ENCODE peak calls at places on chromosome 1, in four cellular contexts. J is GM23338; F is activated CD4-positive, alpha-beta T cell treated with anti-CD3 and anti-CD28 coated beads, Interleukin-2, amount 50 U/mL, for 1 hour; C is EH. B is an unnamed sample.

GRCh38 chr1:229557913-229558414 is 543 bp downstream of the ABCB10 start:
- DNase-seq in J (peak), F (peak), C (peak), B (peak)

GRCh38 chr1:117821782-117822447 is 107.5 kb downstream of the GDAP2 start:
- DNase-seq in J (peak), F (no peak), C (peak), B (no peak)

GRCh38 chr1:52127181-52128175 is 14.4 kb upstream of the ZFYVE9 start:
- DNase-seq in J (peak), F (no peak), C (peak), B (peak)

GRCh38 chr1:183609313-183609712 is 19.1 kb upstream of the NCF2 start:
- DNase-seq in J (peak), F (no peak), C (peak), B (no peak)

GRCh38 chr1:168567007-168567406 is 9.4 kb upstream of the XCL1 start:
- DNase-seq in J (no peak), F (no peak), C (no peak), B (no peak)

GRCh38 chr1:17671741-17672140 is 83.4 kb upstream of the ACTL8 start:
- DNase-seq in J (peak), F (no peak), C (no peak), B (no peak)

GRCh38 chr1:154961207-154961496 is 430 bp downstream of the PYGO2 start:
- DNase-seq in J (no peak), F (no peak), C (no peak), B (no peak)

GRCh38 chr1:195202271-195202670 is 1406.0 kb downstream of the KCNT2 start:
- DNase-seq in J (no peak), F (no peak), C (no peak), B (no peak)

GRCh38 chr1:245332513-245332912 is 177.7 kb downstream of the KIF26B start:
- DNase-seq in J (no peak), F (no peak), C (no peak), B (no peak)

GRCh38 chr1:31568895-31569655 is 7.2 kb upstream of the TINAGL1 start:
- DNase-seq in J (no peak), F (no peak), C (no peak), B (no peak)

GRCh38 chr1:157073944-157074685 is 25.5 kb downstream of the ETV3L start:
- DNase-seq in J (peak), F (peak), C (peak), B (peak)

GRCh38 chr1:48493031-48493430 is 21.0 kb upstream of the SPATA6 start:
- DNase-seq in J (no peak), F (no peak), C (no peak), B (no peak)